ENCODE peak calls at places on chromosomes 6 and 20, in four cellular contexts. V is testis; M is CD8-positive, alpha-beta T cell; I is left ventricle myocardium inferior. H is an unnamed sample. For H3K9me3, the result is how much of the 10 kb centered on the place peaks cover.

GRCh38 chr6:75748743-75749538 is at the start of gene MYO6:
- DNase-seq in V (peak), M (peak), I (peak), H (peak)

GRCh38 chr6:94424692-94425091 is 1005.3 kb upstream of the EPHA7 start:
- DNase-seq in V (no peak), M (no peak), I (no peak), H (no peak)

GRCh38 chr6:34237316-34237721 is 646 bp downstream of the HMGA1 start:
- DNase-seq in V (no peak), M (no peak), I (no peak), H (peak)

GRCh38 chr6:134002821-134003220 is 49.6 kb downstream of the SLC2A12 start:
- DNase-seq in V (no peak), M (no peak), I (no peak), H (no peak)

GRCh38 chr6:41449399-41450245 is 96.6 kb upstream of the FOXP4 start:
- DNase-seq in V (peak), M (no peak), I (no peak), H (no peak)

GRCh38 chr6:106789436-106790145 is 160.2 kb downstream of the QRSL1 start:
- DNase-seq in V (no peak), M (no peak), I (no peak), H (no peak)

GRCh38 chr6:3789896-3790558 is 38.5 kb upstream of the PXDC1 start:
- DNase-seq in V (no peak), M (no peak), I (no peak), H (no peak)

GRCh38 chr6:79467716-79468115 is 69.5 kb downstream of the LCA5 start:
- DNase-seq in V (no peak), M (no peak), I (no peak), H (no peak)

GRCh38 chr20:63652192-63652980 is 838 bp downstream of the STMN3 start:
- DNase-seq in V (no peak), M (peak), I (peak), H (no peak)

GRCh38 chr6:2857580-2858337 is 16.1 kb upstream of the SERPINB1 start:
- DNase-seq in V (peak), M (peak), I (peak), H (no peak)

GRCh38 chr6:157487110-157487773 is 106.3 kb downstream of the ZDHHC14 start:
- DNase-seq in V (no peak), M (no peak), I (no peak), H (no peak)

GRCh38 chr6:134510121-134510520 is 192.2 kb upstream of the SGK1 start:
- DNase-seq in V (no peak), M (no peak), I (no peak), H (no peak)

GRCh38 chr20:17533396-17533795 is 2.2 kb upstream of the BFSP1 start:
- DNase-seq in V (peak), M (no peak), I (no peak), H (no peak)

GRCh38 chr6:107567643-107568042 is 77.7 kb downstream of the SOBP start:
- DNase-seq in V (no peak), M (no peak), I (no peak), H (no peak)

GRCh38 chr20:53493201-53493908 is 100.3 kb downstream of the ZNF217 start:
- DNase-seq in V (peak), M (no peak), I (no peak), H (no peak)

GRCh38 chr6:7758456-7758855 is 32.6 kb downstream of the BMP6 start:
- DNase-seq in V (no peak), M (no peak), I (no peak), H (no peak)

GRCh38 chr20:53914861-53915458 is 155.4 kb downstream of the BCAS1 start:
- DNase-seq in V (no peak), M (no peak), I (no peak), H (no peak)

GRCh38 chr6:26204332-26205160 is 117.3 kb downstream of the HFE start:
- DNase-seq in V (peak), M (peak), I (peak), H (peak)

GRCh38 chr6:32194825-32195651 is 2.6 kb upstream of the GPSM3 start:
- DNase-seq in V (peak), M (peak), I (no peak), H (peak)

GRCh38 chr20:55386686-55387085 is 618.6 kb downstream of the CBLN4 start:
- DNase-seq in V (no peak), M (no peak), I (no peak), H (no peak)

GRCh38 chr6:15443119-15443518 is 197.2 kb downstream of the JARID2 start:
- DNase-seq in V (no peak), M (no peak), I (no peak), H (no peak)

GRCh38 chr6:163470611-163471010 is 56.1 kb downstream of the QKI start:
- DNase-seq in V (no peak), M (no peak), I (no peak), H (no peak)

GRCh38 chr6:32442243-32442667 is 2.6 kb downstream of the HLA-DRA start:
- DNase-seq in V (no peak), M (no peak), I (no peak), H (no peak)

GRCh38 chr6:73586416-73586974 is 65.7 kb upstream of the EEF1A1 start:
- DNase-seq in V (peak), M (no peak), I (no peak), H (no peak)

DNA sequence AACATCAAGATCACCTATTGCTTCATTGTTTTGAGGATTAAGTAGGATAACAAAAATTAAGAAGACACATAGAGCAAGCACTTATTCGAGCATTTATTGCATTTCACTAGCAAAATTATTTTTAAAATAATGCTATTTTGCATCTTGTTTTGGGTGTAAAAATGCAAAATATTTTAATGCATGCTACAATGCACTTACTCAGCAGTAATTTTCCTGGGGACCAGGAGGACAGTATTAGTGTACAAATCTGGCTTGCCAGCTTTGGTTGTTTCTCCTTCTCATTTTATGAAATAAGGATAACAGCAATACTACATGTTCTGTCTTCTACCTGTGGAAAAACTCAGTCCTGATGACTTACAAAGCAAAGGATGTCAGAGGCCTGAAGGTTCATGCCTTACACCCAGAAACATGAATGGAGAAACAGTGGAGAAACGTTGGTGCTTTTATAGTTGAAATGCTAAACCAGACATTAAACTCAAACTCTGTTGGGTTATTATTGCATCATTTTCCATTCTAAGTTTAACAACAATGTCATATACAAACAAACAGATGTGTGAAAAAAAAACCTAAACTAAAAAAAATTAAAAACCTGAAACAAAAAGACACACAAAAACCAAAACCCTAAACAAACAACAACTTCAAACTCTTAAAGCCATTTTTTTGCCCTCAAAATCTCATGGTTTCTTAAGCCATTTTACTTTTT is 50.2 kb upstream of the ATXN1 start:
- DNase-seq in V (no peak), M (no peak), I (no peak), H (no peak)
- H3K9me3 ChIP-seq in V (under half), M (under half), I (under half), H (under half)

GRCh38 chr20:33947709-33948295 is 45.9 kb upstream of the RALY start:
- DNase-seq in V (peak), M (peak), I (no peak), H (no peak)
- TF ChIP-seq CTCF in V (peak), M (peak), I (peak), H (peak)

DNA sequence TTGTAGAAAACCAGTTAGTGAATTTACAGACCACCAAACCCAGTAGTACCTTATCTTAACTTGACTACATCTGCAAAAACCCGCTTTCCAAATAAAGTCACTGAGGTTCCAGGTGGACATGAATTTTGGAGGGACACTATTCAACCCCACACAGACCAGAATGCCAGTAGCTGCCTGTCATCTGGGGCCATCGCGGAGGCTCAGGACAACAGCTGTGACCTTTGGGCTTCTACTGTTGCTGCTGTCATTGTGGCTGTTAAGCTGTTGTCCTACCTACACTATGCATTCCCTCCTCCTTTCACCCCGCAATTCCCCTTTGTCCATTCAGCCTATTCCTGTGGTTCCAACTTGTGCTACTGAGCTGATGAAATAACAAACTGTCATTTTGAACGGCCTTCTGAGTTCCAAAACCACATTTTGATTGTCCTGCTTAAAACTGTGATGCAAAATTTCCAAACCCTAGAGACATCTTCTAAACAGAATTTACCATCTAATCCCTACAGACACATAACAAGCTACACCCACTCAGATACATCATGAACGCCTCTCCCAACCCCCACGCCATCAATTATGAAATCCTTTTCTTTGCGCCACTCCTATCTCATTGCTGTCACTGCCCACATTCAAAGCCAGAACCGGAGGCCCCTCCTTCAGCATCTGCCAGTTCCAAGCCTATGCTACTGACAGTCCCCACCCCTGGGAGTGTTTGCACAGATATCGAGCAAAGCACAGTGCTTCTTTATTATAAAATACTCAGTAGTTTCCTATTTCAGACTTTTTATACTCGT is 125.0 kb downstream of the C6orf118 start:
- DNase-seq in V (no peak), M (no peak), I (peak), H (no peak)
- H3K9me3 ChIP-seq in V (under half), M (under half), I (under half), H (under half)

DNA sequence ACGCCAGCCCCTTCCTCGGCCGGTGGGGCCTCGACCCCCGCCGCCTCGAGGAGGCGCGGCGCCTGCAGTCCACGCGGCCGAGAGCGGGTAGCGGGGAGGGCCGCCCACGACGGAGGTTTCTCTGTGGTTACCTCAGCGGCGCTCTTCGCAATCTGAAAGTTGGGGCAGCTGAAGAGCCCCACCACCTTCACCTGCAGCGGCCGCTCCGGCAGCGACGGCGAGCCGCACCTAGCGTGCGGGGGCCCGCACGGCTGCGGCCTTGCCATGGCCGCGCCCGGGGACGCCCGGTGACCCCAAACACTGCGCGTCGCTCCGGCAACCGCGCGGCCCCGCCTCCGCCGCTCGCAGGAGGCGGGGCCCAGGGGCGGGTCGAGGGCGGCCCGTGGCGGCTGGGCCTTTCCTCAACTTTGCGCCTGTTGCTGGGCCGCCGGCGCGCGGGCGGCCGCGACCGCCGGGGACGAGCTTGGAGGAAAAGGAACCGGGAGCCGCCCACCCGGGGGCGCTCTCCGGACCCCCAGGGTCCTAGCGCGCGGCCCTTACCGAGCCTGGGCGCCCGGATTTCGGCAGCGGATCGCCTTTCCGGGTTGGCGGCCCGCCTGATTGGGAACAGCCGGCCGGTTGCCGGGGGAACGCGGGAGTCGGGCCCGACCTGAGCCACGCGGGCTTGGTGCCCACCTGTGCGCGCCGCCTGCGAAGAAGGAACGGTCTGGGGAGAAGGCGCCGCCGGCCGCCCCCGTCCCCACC is at the start of the genes PPIL6 and SMPD2:
- DNase-seq in V (peak), M (peak), I (peak), H (no peak)
- TF ChIP-seq CTCF in V (no peak), M (peak), I (peak), H (peak)

H was measured in ascending aorta.